ENCODE peak calls at places on chromosomes 5 and 9, in nine cellular contexts. Q, S, A, O, M, F, V, Y and E are unnamed samples. For H3K27me3, the result is how much of the 10 kb centered on the place peaks cover.

GRCh38 chr5:132787076-132787475 is 10.0 kb upstream of the SEPTIN8 start:
- DNase-seq in Q (peak), S (no peak), A (no peak), O (no peak), M (no peak), F (no peak), V (no peak), Y (peak), E (no peak)

GRCh38 chr5:73188764-73189521 is 15.9 kb downstream of the TMEM174 start:
- DNase-seq in Q (no peak), S (no peak), A (no peak), O (no peak), M (no peak), F (no peak), V (no peak), Y (peak), E (no peak)

GRCh38 chr5:5105531-5105930 is 34.6 kb upstream of the ADAMTS16 start:
- DNase-seq in Q (no peak), S (no peak), A (no peak), O (no peak), M (no peak), F (no peak), V (no peak), Y (no peak), E (no peak)

GRCh38 chr9:115022760-115023434 is 92.5 kb upstream of the TNFSF8 start:
- DNase-seq in Q (peak), S (no peak), A (peak), O (no peak), M (no peak), F (no peak), V (no peak), Y (peak), E (no peak)

GRCh38 chr5:150801117-150801927 is 22.8 kb downstream of the SMIM3 start:
- DNase-seq in Q (peak), S (peak), A (peak), O (no peak), M (peak), F (peak), V (no peak), Y (peak), E (no peak)

GRCh38 chr5:170747851-170748250 is 35.7 kb upstream of the GABRP start:
- DNase-seq in Q (peak), S (no peak), A (peak), O (no peak), M (peak), F (peak), V (no peak), Y (no peak), E (no peak)

GRCh38 chr5:131462479-131462878 is 172.6 kb downstream of the RAPGEF6 start:
- DNase-seq in Q (no peak), S (no peak), A (no peak), O (no peak), M (no peak), F (no peak), V (no peak), Y (no peak), E (no peak)

GRCh38 chr5:142003266-142003800 is 9.5 kb downstream of the GNPDA1 start:
- DNase-seq in Q (no peak), S (no peak), A (no peak), O (no peak), M (no peak), F (no peak), V (no peak), Y (no peak), E (no peak)

GRCh38 chr5:96111080-96111756 is 149.6 kb upstream of the ELL2 start:
- DNase-seq in Q (no peak), S (no peak), A (no peak), O (no peak), M (no peak), F (no peak), V (no peak), Y (no peak), E (no peak)

GRCh38 chr5:169162407-169162806 is 138.5 kb downstream of the SLIT3 start:
- DNase-seq in Q (peak), S (no peak), A (peak), O (no peak), M (no peak), F (no peak), V (no peak), Y (peak), E (no peak)

GRCh38 chr9:91515074-91515687 is 91.5 kb upstream of the NFIL3 start:
- DNase-seq in Q (peak), S (no peak), A (peak), O (no peak), M (no peak), F (peak), V (no peak), Y (peak), E (no peak)

GRCh38 chr5:78720997-78721396 is 72.4 kb upstream of the LHFPL2 start:
- DNase-seq in Q (no peak), S (no peak), A (no peak), O (no peak), M (no peak), F (no peak), V (no peak), Y (no peak), E (no peak)

GRCh38 chr9:76198336-76198735 is 195.9 kb downstream of the RFK start:
- DNase-seq in Q (peak), S (no peak), A (no peak), O (no peak), M (no peak), F (no peak), V (no peak), Y (no peak), E (no peak)

GRCh38 chr9:136776947-136777346 is 12.6 kb upstream of the LCN15 start:
- DNase-seq in Q (no peak), S (no peak), A (no peak), O (no peak), M (no peak), F (no peak), V (no peak), Y (no peak), E (no peak)

GRCh38 chr9:18786936-18787658 is 245.9 kb downstream of the SAXO1 start:
- DNase-seq in Q (peak), S (no peak), A (peak), O (no peak), M (no peak), F (no peak), V (no peak), Y (peak), E (no peak)

GRCh38 chr5:158435161-158435616 is 576.2 kb upstream of the CLINT1 start:
- DNase-seq in Q (no peak), S (no peak), A (no peak), O (no peak), M (no peak), F (no peak), V (no peak), Y (peak), E (no peak)

GRCh38 chr9:37255944-37256862 is 135.8 kb downstream of the ZCCHC7 start:
- DNase-seq in Q (no peak), S (no peak), A (no peak), O (no peak), M (no peak), F (no peak), V (no peak), Y (no peak), E (no peak)

GRCh38 chr5:61603211-61603908 is 271.3 kb downstream of the ZSWIM6 start:
- DNase-seq in Q (no peak), S (no peak), A (peak), O (no peak), M (no peak), F (peak), V (no peak), Y (peak), E (no peak)

GRCh38 chr5:64680289-64680688 is 10.0 kb upstream of the SHISAL2B start:
- DNase-seq in Q (no peak), S (no peak), A (peak), O (no peak), M (peak), F (no peak), V (no peak), Y (no peak), E (no peak)

GRCh38 chr9:114722937-114723620 is 41.1 kb upstream of the TEX48 start:
- DNase-seq in Q (no peak), S (no peak), A (no peak), O (no peak), M (no peak), F (no peak), V (no peak), Y (no peak), E (no peak)

GRCh38 chr5:3216386-3216785 is 379.2 kb upstream of the IRX1 start:
- DNase-seq in Q (no peak), S (no peak), A (no peak), O (no peak), M (no peak), F (no peak), V (no peak), Y (no peak), E (no peak)

GRCh38 chr5:168377525-168377924 is 86.1 kb downstream of the WWC1 start:
- DNase-seq in Q (no peak), S (no peak), A (no peak), O (no peak), M (no peak), F (no peak), V (no peak), Y (no peak), E (no peak)

GRCh38 chr9:137222190-137223077 is at the start of gene RNF208:
- DNase-seq in Q (no peak), S (no peak), A (peak), O (no peak), M (peak), F (no peak), V (no peak), Y (no peak), E (no peak)

GRCh38 chr5:180555168-180555921 is 36.0 kb downstream of the SCGB3A1 start:
- DNase-seq in Q (no peak), S (no peak), A (peak), O (no peak), M (no peak), F (no peak), V (no peak), Y (peak), E (no peak)

GRCh38 chr5:40477856-40478546 is 201.7 kb upstream of the PTGER4 start:
- DNase-seq in Q (no peak), S (no peak), A (no peak), O (no peak), M (no peak), F (no peak), V (no peak), Y (peak), E (no peak)

GRCh38 chr5:10583663-10584572 is 20.0 kb downstream of the ANKRD33B start:
- DNase-seq in Q (no peak), S (no peak), A (no peak), O (no peak), M (no peak), F (no peak), V (no peak), Y (no peak), E (no peak)

GRCh38 chr5:78648359-78649219 is at the start of gene LHFPL2:
- DNase-seq in Q (peak), S (peak), A (peak), O (no peak), M (peak), F (peak), V (no peak), Y (peak), E (peak)

GRCh38 chr5:7886849-7887460 is 18.0 kb downstream of the MTRR start:
- DNase-seq in Q (peak), S (peak), A (peak), O (no peak), M (peak), F (no peak), V (no peak), Y (peak), E (no peak)

GRCh38 chr9:124598048-124598447 is 90.8 kb upstream of the NR5A1 start:
- DNase-seq in Q (no peak), S (no peak), A (no peak), O (no peak), M (no peak), F (no peak), V (no peak), Y (no peak), E (no peak)

GRCh38 chr5:132256086-132256782 is 1.3 kb upstream of the PDLIM4 start:
- DNase-seq in Q (no peak), S (no peak), A (no peak), O (no peak), M (no peak), F (no peak), V (no peak), Y (no peak), E (no peak)

GRCh38 chr5:71582945-71583584 is 4.1 kb upstream of the MCCC2 start:
- DNase-seq in Q (no peak), S (no peak), A (no peak), O (no peak), M (no peak), F (no peak), V (no peak), Y (no peak), E (no peak)

GRCh38 chr9:127033784-127034183 is 88.7 kb downstream of the ANGPTL2 start:
- DNase-seq in Q (peak), S (no peak), A (no peak), O (no peak), M (no peak), F (no peak), V (no peak), Y (peak), E (no peak)

GRCh38 chr9:97761066-97761598 is 64.0 kb upstream of the XPA start:
- DNase-seq in Q (no peak), S (no peak), A (no peak), O (no peak), M (no peak), F (no peak), V (no peak), Y (no peak), E (no peak)
- H3K27me3 ChIP-seq in Q (under half), S (under half), A (half or more), O (under half), M (under half), F (under half), V (under half), Y (under half), E (under half)

GRCh38 chr9:111731916-111732315 is 62.8 kb downstream of the SHOC1 start:
- DNase-seq in Q (peak), S (no peak), A (peak), O (no peak), M (no peak), F (no peak), V (no peak), Y (peak), E (no peak)
- H3K27ac ChIP-seq in Q (no peak), S (no peak), A (no peak), O (no peak), M (no peak), F (no peak), V (no peak), Y (no peak), E (no peak)

GRCh38 chr9:34589371-34589655 is 211 bp downstream of the CNTFR start:
- DNase-seq in Q (no peak), S (no peak), A (no peak), O (no peak), M (no peak), F (no peak), V (no peak), Y (no peak), E (no peak)
- H3K27me3 ChIP-seq in Q (under half), S (under half), A (half or more), O (half or more), M (half or more), F (under half), V (half or more), Y (half or more), E (under half)

GRCh38 chr5:123036391-123037103 is at the start of gene PPIC:
- DNase-seq in Q (peak), S (peak), A (peak), O (no peak), M (peak), F (peak), V (no peak), Y (peak), E (peak)

GRCh38 chr5:123033157-123033671 is 3.3 kb downstream of the PPIC start:
- DNase-seq in Q (no peak), S (no peak), A (no peak), O (no peak), M (no peak), F (no peak), V (no peak), Y (no peak), E (no peak)

GRCh38 chr5:123035320-123035949 is 1.1 kb downstream of the PPIC start:
- DNase-seq in Q (peak), S (peak), A (peak), O (no peak), M (peak), F (peak), V (no peak), Y (peak), E (no peak)

GRCh38 chr5:123037104-123037418 is 536 bp upstream of the PPIC start:
- DNase-seq in Q (no peak), S (no peak), A (no peak), O (no peak), M (no peak), F (no peak), V (no peak), Y (no peak), E (no peak)

DNA sequence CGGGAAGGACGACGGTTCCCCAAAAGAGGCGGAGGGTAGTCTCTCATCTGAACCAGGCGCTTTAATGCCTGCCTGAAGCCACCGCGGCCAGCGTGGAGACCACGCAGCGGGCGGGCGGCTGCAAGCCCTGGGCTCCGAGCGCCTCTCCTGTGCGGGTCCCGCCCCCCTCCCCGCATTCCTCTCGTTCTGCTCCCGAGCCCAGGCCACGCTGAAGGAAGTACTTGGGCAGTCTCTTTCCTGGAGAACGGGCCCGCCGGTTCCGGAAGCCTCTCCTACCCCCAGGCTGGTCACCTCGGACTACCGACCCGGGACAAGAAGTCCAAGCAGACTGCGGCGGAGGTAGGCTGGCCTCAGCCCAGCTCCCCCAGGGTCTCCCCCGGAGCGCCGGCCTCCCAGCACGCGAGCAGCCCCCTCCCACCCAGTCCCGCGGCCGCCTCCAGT is 555 bp downstream of the PPIC start:
- DNase-seq in Q (peak), S (peak), A (peak), O (no peak), M (peak), F (peak), V (no peak), Y (peak), E (peak)
- H3K27ac ChIP-seq in Q (peak), S (no peak), A (peak), O (no peak), M (no peak), F (peak), V (no peak), Y (no peak), E (peak)